ENCODE peak calls at places on chromosomes 16 and 17, in four cellular contexts. G is IMR-90, M is right cardiac atrium, B is stomach. T is an unnamed sample.

GRCh38 chr17:18324140-18325049 is 9.3 kb downstream of the SMCR8 start:
- DNase-seq in G (no peak), B (no peak), M (peak; percentile 82), T (no peak)

GRCh38 chr17:57963149-57963511 is 7.9 kb upstream of the CUEDC1 start:
- DNase-seq in B (no peak), M (no peak), G (no peak), T (no peak)

GRCh38 chr17:7016886-7017826 is 4.7 kb downstream of the RNASEK start:
- DNase-seq in G (no peak), B (no peak), M (no peak), T (no peak)

GRCh38 chr17:4497101-4497824 is 1.4 kb upstream of the SPNS2 start:
- DNase-seq in M (peak; percentile 38), B (no peak), G (peak; percentile 52), T (no peak)

GRCh38 chr16:54923988-54924387 is 6.7 kb upstream of the IRX5 start:
- DNase-seq in G (no peak), B (no peak), M (no peak), T (no peak)

GRCh38 chr17:59633658-59634359 is 14.1 kb downstream of the CLTC start:
- DNase-seq in M (no peak), B (no peak), G (no peak), T (no peak)

GRCh38 chr17:5785343-5785742 is 201.0 kb upstream of the NLRP1 start:
- DNase-seq in G (peak; percentile 76), B (no peak), M (no peak), T (peak; percentile 73)

GRCh38 chr17:48375356-48375755 is 54.7 kb downstream of the SKAP1 start:
- DNase-seq in G (peak; percentile 35), B (no peak), M (no peak), T (peak; percentile 76)

GRCh38 chr17:12118617-12119016 is 97.9 kb downstream of the MAP2K4 start:
- DNase-seq in M (no peak), G (peak; percentile 10), B (no peak), T (no peak)

GRCh38 chr17:57527437-57528083 is 217.5 kb downstream of the CCDC182 start:
- DNase-seq in G (no peak), B (no peak), M (no peak), T (no peak)

GRCh38 chr17:82577300-82577699 is 57.8 kb downstream of the FOXK2 start:
- DNase-seq in M (no peak), G (no peak), B (no peak), T (no peak)

GRCh38 chr16:70520612-70521297 is 2.6 kb downstream of the COG4 start:
- DNase-seq in G (peak; percentile 74), M (no peak), B (no peak), T (peak; percentile 68)

GRCh38 chr16:71726491-71727319 is 2.2 kb upstream of the PHLPP2 start:
- DNase-seq in M (no peak), G (no peak), B (no peak), T (no peak)

GRCh38 chr17:34616148-34616547 is 36.8 kb downstream of the TMEM132E start:
- DNase-seq in M (no peak), G (no peak), B (no peak), T (no peak)

GRCh38 chr17:50064253-50064991 is 8.5 kb downstream of the ITGA3 start:
- DNase-seq in B (no peak), M (peak; percentile 66), G (peak; percentile 97), T (peak; percentile 98)

GRCh38 chr17:30454635-30455034 is 22.6 kb upstream of the GOSR1 start:
- DNase-seq in B (no peak), M (no peak), G (no peak), T (no peak)

GRCh38 chr16:19095699-19096098 is 18.1 kb upstream of the ITPRIPL2 start:
- DNase-seq in B (no peak), G (no peak), M (no peak), T (no peak)

GRCh38 chr16:4090476-4090875 is 25.8 kb downstream of the ADCY9 start:
- DNase-seq in G (no peak), B (no peak), M (peak; percentile 87), T (no peak)

GRCh38 chr17:36482611-36483504 is 3.6 kb upstream of the ZNHIT3 start:
- DNase-seq in M (peak; percentile 95), B (peak; percentile 91), G (peak; percentile 71), T (peak; percentile 77)

GRCh38 chr16:82655315-82655714 is 28.5 kb downstream of the CDH13 start:
- DNase-seq in M (no peak), G (peak; percentile 94), B (peak; percentile 36), T (peak; percentile 97)

GRCh38 chr17:72719582-72720493 is 372.6 kb downstream of the SLC39A11 start:
- DNase-seq in M (no peak), G (peak; percentile 67), B (no peak), T (peak; percentile 60)

GRCh38 chr17:46978489-46979022 is 497 bp downstream of the RPRML start:
- DNase-seq in G (no peak), B (no peak), M (peak; percentile 48), T (peak; percentile 7)

GRCh38 chr17:8175795-8176196 is 384 bp downstream of the TMEM107 start:
- DNase-seq in M (no peak), B (no peak), G (no peak), T (no peak)

GRCh38 chr17:48025904-48026502 is 11.6 kb downstream of the COPZ2 start:
- DNase-seq in G (no peak), B (no peak), M (peak; percentile 58), T (no peak)

GRCh38 chr17:75561927-75562603 is 25.5 kb upstream of the MYO15B start:
- DNase-seq in G (no peak), M (no peak), B (peak; percentile 46), T (no peak)

GRCh38 chr16:88697831-88698693 is 8.1 kb downstream of the RNF166 start:
- DNase-seq in G (no peak), B (no peak), M (no peak), T (no peak)

GRCh38 chr17:73634629-73635028 is 9.6 kb downstream of the SDK2 start:
- DNase-seq in G (no peak), M (no peak), B (no peak), T (no peak)

GRCh38 chr17:73288534-73289302 is 23.1 kb downstream of the CDC42EP4 start:
- DNase-seq in G (no peak), M (peak; percentile 88), B (peak; percentile 80), T (no peak)

GRCh38 chr17:19407601-19408380 is 3.2 kb upstream of the RNF112 start:
- DNase-seq in B (peak; percentile 11), G (no peak), M (no peak), T (no peak)

GRCh38 chr17:19403021-19403420 is 8.0 kb upstream of the RNF112 start:
- DNase-seq in B (no peak), G (no peak), M (no peak), T (no peak)

GRCh38 chr17:19405114-19405513 is 5.9 kb upstream of the RNF112 start:
- DNase-seq in B (no peak), G (no peak), M (no peak), T (no peak)

GRCh38 chr17:19401321-19402010 is 9.6 kb upstream of the RNF112 start:
- DNase-seq in B (no peak), M (peak; percentile 64), G (no peak), T (no peak)

DNA sequence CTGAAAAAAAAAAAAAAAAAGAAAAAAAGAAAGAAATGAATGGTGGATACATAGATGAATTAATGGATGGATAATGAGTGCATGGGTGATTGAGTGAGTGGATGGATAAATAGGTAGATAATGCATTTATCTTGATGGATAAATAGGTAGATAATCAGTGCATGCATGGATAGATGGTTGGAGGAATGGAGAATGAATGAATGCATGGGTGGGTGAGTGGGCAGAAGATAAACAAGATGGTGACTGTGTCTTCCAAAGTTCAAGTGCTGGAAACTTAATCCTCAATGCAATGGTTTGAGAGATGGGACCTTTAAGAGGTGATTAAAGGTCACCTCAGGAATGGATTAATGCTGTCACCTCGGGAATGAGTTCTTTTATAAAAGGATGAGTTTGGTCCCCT is 6.8 kb upstream of the RNF112 start:
- DNase-seq in B (no peak), M (no peak), G (no peak), T (no peak)
- H3K27ac ChIP-seq in B (no peak overlapping the region), M (no peak overlapping the region), G (no peak overlapping the region), T (no peak overlapping the region)

DNA sequence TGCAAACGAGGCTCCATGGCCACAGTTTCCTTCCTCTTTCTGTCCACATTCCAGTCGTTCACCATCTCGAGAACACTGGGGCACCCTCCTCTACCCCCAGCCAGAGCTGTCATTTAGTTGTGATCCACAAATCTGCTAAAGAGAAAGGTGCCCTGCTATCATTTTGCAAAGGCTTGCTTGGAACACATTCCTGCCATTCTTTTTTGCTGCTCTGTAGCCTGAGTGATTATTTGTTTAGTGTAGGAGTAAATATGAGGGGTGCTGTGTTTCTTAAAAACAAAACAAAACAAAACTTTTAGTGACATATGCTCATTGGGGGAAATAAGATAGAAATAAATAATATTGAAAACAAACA is 166.7 kb downstream of the PRKCA start:
- DNase-seq in B (no peak), G (no peak), M (no peak), T (no peak)
- H3K27ac ChIP-seq in B (peak overlapping the region; percentile 71), G (peak overlapping the region; percentile 91), M (no peak overlapping the region), T (peak overlapping the region; percentile 90)

GRCh38 chr17:28182559-28182958 is 136.4 kb upstream of the TMEM97 start:
- DNase-seq in M (no peak), G (no peak), B (no peak), T (peak; percentile 72)

GRCh38 chr17:28178800-28179199 is 136.3 kb downstream of the NLK start:
- DNase-seq in M (no peak), G (no peak), B (no peak), T (no peak)

GRCh38 chr17:28185658-28186057 is 133.3 kb upstream of the TMEM97 start:
- DNase-seq in M (no peak), G (no peak), B (no peak), T (no peak)

GRCh38 chr17:28180449-28180848 is 138.0 kb downstream of the NLK start:
- DNase-seq in G (peak; percentile 69), B (no peak), M (no peak), T (peak; percentile 45)

GRCh38 chr17:28181568-28181967 is 137.4 kb upstream of the TMEM97 start:
- DNase-seq in G (no peak), M (no peak), B (no peak), T (no peak)
- H3K27ac ChIP-seq in G (no peak overlapping the region), M (no peak overlapping the region), B (no peak overlapping the region), T (no peak overlapping the region)

DNA sequence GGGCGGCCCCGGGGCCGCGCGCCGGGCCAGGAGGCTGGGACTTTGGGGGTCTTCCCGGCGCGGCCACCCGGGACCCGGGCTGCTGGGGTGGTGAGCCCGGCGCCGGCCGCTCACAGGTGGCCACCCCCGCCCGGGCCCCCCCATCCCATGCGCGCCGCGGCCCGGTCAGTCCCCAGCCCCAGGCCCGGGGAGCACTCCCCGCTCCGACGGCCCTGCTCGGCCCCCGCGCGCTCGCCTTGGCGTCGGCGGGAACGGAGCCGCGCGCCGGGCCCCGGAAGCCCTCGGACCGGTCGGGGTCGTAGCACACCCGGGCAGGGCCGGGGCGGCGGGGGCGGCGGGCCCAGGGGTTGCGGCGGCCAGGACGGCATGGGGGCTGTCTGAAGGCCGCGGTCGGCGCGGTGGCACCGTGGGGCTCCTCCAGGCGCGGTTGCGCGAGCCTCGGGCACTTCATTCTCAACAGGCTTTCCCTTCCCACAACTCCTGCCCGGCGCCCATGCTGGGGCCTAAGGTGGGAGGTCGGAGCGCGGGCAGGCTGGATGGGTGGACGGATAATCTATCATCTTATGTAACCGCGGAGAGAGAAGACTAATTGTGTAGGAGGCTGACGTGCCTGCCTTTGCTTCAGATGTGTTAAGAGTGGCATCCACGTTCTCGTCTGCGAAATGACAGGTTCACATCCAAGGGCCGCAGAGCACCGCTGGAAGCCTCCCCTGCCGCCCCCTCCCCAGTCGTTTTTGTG is 607 bp downstream of the BAIAP2 start:
- DNase-seq in G (no peak), M (peak; percentile 76), B (no peak), T (peak; percentile 46)
- H3K27ac ChIP-seq in G (no peak overlapping the region), M (no peak overlapping the region), B (peak overlapping the region; percentile 79), T (no peak overlapping the region)

T was measured in mesenchymal stem cell.